ENCODE peak calls at places on chromosomes 2 and 18, in five cellular contexts. E is endodermal cell, Y is keratinocyte, V is stomach, C is GM12878. I is an unnamed sample.

GRCh38 chr2:240993446-240994160 is 4.8 kb upstream of the SNED1 start:
- DNase-seq in Y (no peak), C (no peak), V (no peak), E (peak; percentile 25), I (no peak)

GRCh38 chr2:121561617-121562268 is 31.1 kb downstream of the RNU4ATAC start:
- DNase-seq in V (no peak), C (no peak), E (no peak), Y (peak; percentile 2), I (no peak)

GRCh38 chr2:1052671-1053270 is 102.1 kb downstream of the SNTG2 start:
- DNase-seq in E (no peak), C (no peak), Y (no peak), V (no peak), I (no peak)

GRCh38 chr2:84800194-84800805 is 80.6 kb downstream of the TRABD2A start:
- DNase-seq in C (no peak), Y (no peak), E (no peak), V (no peak), I (no peak)

GRCh38 chr2:12300927-12301326 is 415.8 kb upstream of the TRIB2 start:
- DNase-seq in Y (no peak), E (no peak), C (no peak), V (no peak), I (no peak)

GRCh38 chr2:120293991-120294329 is 41.3 kb downstream of the RALB start:
- DNase-seq in V (no peak), E (no peak), C (peak; percentile 48), Y (no peak), I (no peak)

GRCh38 chr2:143434445-143434844 is 305.2 kb downstream of the ARHGAP15 start:
- DNase-seq in C (no peak), E (no peak), V (no peak), Y (no peak), I (no peak)

GRCh38 chr2:66435963-66436362 is 1.0 kb downstream of the MEIS1 start:
- DNase-seq in Y (no peak), V (no peak), E (no peak), C (no peak), I (no peak)

GRCh38 chr2:222238072-222238471 is 60.7 kb downstream of the PAX3 start:
- DNase-seq in C (no peak), V (no peak), E (no peak), Y (no peak), I (no peak)

GRCh38 chr2:74391209-74391579 is 11.1 kb upstream of the DCTN1 start:
- DNase-seq in C (no peak), E (no peak), V (no peak), Y (peak; percentile 9), I (no peak)

GRCh38 chr2:149148195-149149006 is 109.9 kb downstream of the LYPD6B start:
- DNase-seq in V (no peak), Y (no peak), E (no peak), C (no peak), I (no peak)

GRCh38 chr18:22143347-22144340 is 25.7 kb upstream of the GATA6 start:
- DNase-seq in V (peak; percentile 47), C (no peak), E (no peak), Y (no peak), I (no peak)

GRCh38 chr2:239601201-239601851 is 200.5 kb upstream of the HDAC4 start:
- DNase-seq in V (peak; percentile 24), C (no peak), Y (no peak), E (peak; percentile 43), I (no peak)

GRCh38 chr18:555705-556402 is 24.3 kb upstream of the CETN1 start:
- DNase-seq in Y (no peak), V (no peak), E (peak; percentile 53), C (no peak), I (no peak)

GRCh38 chr18:62450175-62450545 is 72.7 kb upstream of the ZCCHC2 start:
- DNase-seq in Y (no peak), V (no peak), C (no peak), E (no peak), I (no peak)

GRCh38 chr2:128313076-128313836 is 5.4 kb downstream of the HS6ST1 start:
- DNase-seq in C (no peak), V (peak; percentile 24), E (peak; percentile 75), Y (no peak), I (no peak)

GRCh38 chr2:233436191-233436581 is 81.9 kb downstream of the DGKD start:
- DNase-seq in Y (no peak), V (peak; percentile 77), E (peak; percentile 26), C (no peak), I (no peak)

GRCh38 chr2:152036611-152037469 is 62.0 kb downstream of the CACNB4 start:
- DNase-seq in V (peak; percentile 75), E (peak; percentile 92), C (no peak), Y (peak; percentile 9), I (peak; percentile 39)

GRCh38 chr18:55522011-55522410 is 66.0 kb downstream of the TCF4 start:
- DNase-seq in Y (no peak), C (no peak), E (peak; percentile 89), V (no peak), I (no peak)

GRCh38 chr2:120491111-120491625 is 145.2 kb downstream of the INHBB start:
- DNase-seq in Y (no peak), V (no peak), E (no peak), C (no peak), I (no peak)

GRCh38 chr2:210663574-210663973 is 107.2 kb downstream of the CPS1 start:
- DNase-seq in Y (no peak), C (no peak), E (no peak), V (no peak), I (no peak)

GRCh38 chr2:226798422-226799210 is 1.0 kb downstream of the IRS1 start:
- DNase-seq in E (peak; percentile 84), Y (no peak), C (no peak), V (peak; percentile 46), I (peak; percentile 64)

GRCh38 chr2:238142382-238143205 is 4.1 kb downstream of the KLHL30 start:
- DNase-seq in Y (peak; percentile 54), C (no peak), E (no peak), V (no peak), I (no peak)
- H3K27ac ChIP-seq in Y (no peak overlapping the region), C (no peak overlapping the region), E (no peak overlapping the region), V (peak overlapping the region; percentile 22), I (no peak overlapping the region)

DNA sequence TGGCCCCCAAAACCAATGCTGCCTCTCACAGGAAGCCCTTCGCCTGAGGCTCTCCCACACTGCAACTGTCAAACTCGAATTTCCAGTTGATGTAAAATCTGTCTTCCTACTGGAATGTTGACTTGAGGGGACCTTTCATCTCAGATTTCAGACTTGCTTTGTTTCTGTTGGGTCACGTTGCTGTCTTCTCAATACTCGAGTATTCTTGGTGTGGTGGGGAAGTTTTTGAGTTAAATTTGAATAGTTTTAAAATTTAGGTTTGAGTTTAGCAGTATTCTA is 50.8 kb downstream of the AGAP1 start:
- DNase-seq in V (no peak), Y (no peak), E (no peak), C (no peak), I (no peak)
- H3K27ac ChIP-seq in V (no peak overlapping the region), Y (no peak overlapping the region), E (no peak overlapping the region), C (no peak overlapping the region), I (no peak overlapping the region)

GRCh38 chr2:205806126-205806905 is 124.0 kb downstream of the NRP2 start:
- DNase-seq in C (no peak), V (peak; percentile 77), E (no peak), Y (no peak), I (no peak)
- H3K27ac ChIP-seq in C (no peak overlapping the region), V (peak overlapping the region; percentile 64), E (no peak overlapping the region), Y (no peak overlapping the region), I (no peak overlapping the region)

GRCh38 chr2:199381531-199381930 is 76.2 kb downstream of the SATB2 start:
- DNase-seq in C (no peak), E (no peak), Y (no peak), V (no peak), I (no peak)
- H3K27ac ChIP-seq in C (no peak overlapping the region), E (no peak overlapping the region), Y (no peak overlapping the region), V (no peak overlapping the region), I (no peak overlapping the region)

I was measured in caudate nucleus.